ENCODE peak calls at places on chromosomes 1 and 21, in seven cellular contexts. E is COR-L47; U is NCI-H1105; J is NCI-H460; W is activated T-cell treated with anti-CD3 and anti-CD28 coated beads for 1 hour; B is CD4-positive, alpha-beta T cell; X is cerebellar cortex. V is an unnamed sample.

GRCh38 chr1:225899044-225899925 is 10.3 kb upstream of the LEFTY1 start:
- DNase-seq in E (no peak), U (no peak), J (no peak), W (no peak), B (no peak), X (no peak), V (no peak)

GRCh38 chr1:8702121-8702520 is 115.3 kb downstream of the RERE start:
- DNase-seq in E (peak; percentile 28), U (peak; percentile 70), J (no peak), W (no peak), B (no peak), X (no peak), V (peak; percentile 66)

GRCh38 chr1:230186874-230187273 is 119.8 kb downstream of the GALNT2 start:
- DNase-seq in E (no peak), U (no peak), J (no peak), W (no peak), B (no peak), X (no peak), V (no peak)

GRCh38 chr1:23083714-23084480 is 64.6 kb downstream of the KDM1A start:
- DNase-seq in E (no peak), U (no peak), J (no peak), W (no peak), B (no peak), X (no peak), V (no peak)

GRCh38 chr1:82565146-82565545 is 764.4 kb downstream of the ADGRL2 start:
- DNase-seq in E (no peak), U (no peak), J (peak; percentile 23), W (no peak), B (no peak), X (no peak), V (peak; percentile 9)

GRCh38 chr1:222464841-222465210 is 83.1 kb downstream of the HHIPL2 start:
- DNase-seq in E (peak; percentile 14), U (no peak), J (peak; percentile 77), W (peak; percentile 51), B (peak; percentile 47), X (peak; percentile 64), V (peak; percentile 76)

GRCh38 chr1:184595609-184596008 is 159.0 kb downstream of the EDEM3 start:
- DNase-seq in E (no peak), U (no peak), J (no peak), W (no peak), B (no peak), X (no peak), V (no peak)

GRCh38 chr1:219585837-219586465 is 27.0 kb downstream of the ZC3H11B start:
- DNase-seq in E (no peak), U (no peak), J (no peak), W (no peak), B (no peak), X (no peak), V (no peak)

GRCh38 chr1:182707116-182707515 is 22.7 kb upstream of the RGS8 start:
- DNase-seq in E (no peak), U (no peak), J (no peak), W (no peak), B (no peak), X (peak; percentile 25), V (peak; percentile 44)

GRCh38 chr1:224609333-224609732 is 6.8 kb upstream of the CNIH3 start:
- DNase-seq in E (no peak), U (no peak), J (no peak), W (no peak), B (no peak), X (no peak), V (no peak)

GRCh38 chr1:156119503-156120209 is 5.1 kb downstream of the LMNA start:
- DNase-seq in E (peak; percentile 20), U (no peak), J (no peak), W (no peak), B (no peak), X (no peak), V (peak; percentile 58)

GRCh38 chr21:25573409-25574206 is 33.7 kb downstream of the MRPL39 start:
- DNase-seq in E (no peak), U (no peak), J (peak; percentile 21), W (no peak), B (no peak), X (no peak), V (no peak)

GRCh38 chr1:85321237-85321964 is 45.0 kb upstream of the BCL10 start:
- DNase-seq in E (no peak), U (no peak), J (no peak), W (no peak), B (no peak), X (no peak), V (no peak)

GRCh38 chr1:10962483-10962882 is 50.0 kb upstream of the TARDBP start:
- DNase-seq in E (peak; percentile 94), U (peak; percentile 85), J (no peak), W (no peak), B (no peak), X (peak; percentile 10), V (no peak)

GRCh38 chr1:21894034-21894881 is 42.9 kb downstream of the HSPG2 start:
- DNase-seq in E (no peak), U (peak; percentile 70), J (no peak), W (no peak), B (no peak), X (no peak), V (no peak)

GRCh38 chr1:182625716-182626504 is 21.7 kb upstream of the RGS16 start:
- DNase-seq in E (no peak), U (no peak), J (no peak), W (no peak), B (no peak), X (no peak), V (no peak)

V was measured in pons.